ENCODE peak calls at places on chromosome 22, in four cellular contexts. F, V, A and T are unnamed samples.

GRCh38 chr22:19174106-19175025 is 4.2 kb downstream of the SLC25A1 start:
- DNase-seq in V (peak), A (peak), F (peak), T (peak)

GRCh38 chr22:44378380-44378779 is 65.6 kb upstream of the SHISAL1 start:
- DNase-seq in F (no peak), A (no peak), V (no peak), T (no peak)

GRCh38 chr22:35684270-35684700 is 33.4 kb upstream of the APOL5 start:
- DNase-seq in F (no peak), A (peak), V (peak), T (peak)

GRCh38 chr22:28594784-28595324 is 84.8 kb downstream of the TTC28 start:
- DNase-seq in V (peak), F (peak), A (peak), T (peak)

GRCh38 chr22:20566420-20567260 is 59.2 kb downstream of the MED15 start:
- DNase-seq in F (no peak), A (peak), V (peak), T (peak)

GRCh38 chr22:30562391-30562790 is 12.1 kb downstream of the GAL3ST1 start:
- DNase-seq in A (no peak), F (no peak), V (no peak), T (no peak)

GRCh38 chr22:36016656-36017055 is 12.0 kb downstream of the RBFOX2 start:
- DNase-seq in A (no peak), F (no peak), V (no peak), T (no peak)

GRCh38 chr22:37803636-37804371 is 3.9 kb upstream of the GCAT start:
- DNase-seq in V (no peak), A (no peak), F (no peak), T (no peak)

GRCh38 chr22:26550498-26551033 is 38.3 kb upstream of the TFIP11 start:
- DNase-seq in V (peak), A (peak), F (no peak), T (peak)

GRCh38 chr22:33873186-33873585 is 47.1 kb downstream of the LARGE1 start:
- DNase-seq in V (no peak), A (no peak), F (no peak), T (peak)

GRCh38 chr22:35496768-35497312 is 43.8 kb upstream of the RASD2 start:
- DNase-seq in F (no peak), A (no peak), V (no peak), T (no peak)